ENCODE peak calls at places on chromosomes 4 and X, in six cellular contexts. W is esophagus squamous epithelium, O is heart left ventricle, M is ovary, R is PC-3, U is pancreas. K is an unnamed sample.

GRCh38 chrX:15150578-15150977 is 119.3 kb downstream of the ASB9 start:
- DNase-seq in R (no peak), U (no peak), W (no peak), M (no peak), O (no peak), K (no peak)

GRCh38 chr4:88027611-88028608 is 20.5 kb downstream of the PKD2 start:
- DNase-seq in R (peak; percentile 57), W (no peak), O (no peak), M (no peak), U (no peak), K (no peak)

GRCh38 chr4:7947927-7948326 is 8.3 kb upstream of the AFAP1 start:
- DNase-seq in O (no peak), W (no peak), U (no peak), M (no peak), R (no peak), K (peak; percentile 27)

GRCh38 chr4:9904976-9905587 is 116.2 kb downstream of the SLC2A9 start:
- DNase-seq in W (no peak), M (no peak), O (no peak), U (no peak), R (no peak), K (no peak)

GRCh38 chr4:11182586-11183357 is 245.9 kb downstream of the HS3ST1 start:
- DNase-seq in O (no peak), M (no peak), R (peak; percentile 57), U (no peak), W (no peak), K (no peak)

GRCh38 chr4:73631565-73632226 is 11.5 kb upstream of the RASSF6 start:
- DNase-seq in W (no peak), O (no peak), U (no peak), R (no peak), M (no peak), K (no peak)

GRCh38 chrX:11929476-11929875 is 171.4 kb downstream of the MSL3 start:
- DNase-seq in R (peak; percentile 63), M (no peak), W (no peak), O (no peak), U (no peak), K (no peak)

GRCh38 chrX:103431316-103431715 is 55.0 kb downstream of the BEX3 start:
- DNase-seq in R (peak; percentile 21), W (no peak), M (no peak), O (no peak), U (no peak), K (no peak)

GRCh38 chr4:22677780-22678179 is 15.0 kb upstream of the GBA3 start:
- DNase-seq in W (no peak), M (no peak), O (no peak), U (no peak), R (no peak), K (no peak)

GRCh38 chrX:94435799-94436198 is 761.8 kb downstream of the FAM133A start:
- DNase-seq in R (peak; percentile 45), W (no peak), M (no peak), O (no peak), U (no peak), K (no peak)

GRCh38 chrX:94424456-94424855 is 750.5 kb downstream of the FAM133A start:
- DNase-seq in M (no peak), W (no peak), R (no peak), U (no peak), O (no peak), K (no peak)

GRCh38 chrX:94430091-94430490 is 756.1 kb downstream of the FAM133A start:
- DNase-seq in W (no peak), R (no peak), M (no peak), O (no peak), U (no peak), K (no peak)
- H3K27ac ChIP-seq in W (no peak overlapping the region), R (no peak overlapping the region), M (no peak overlapping the region), O (no peak overlapping the region), U (no peak overlapping the region), K (no peak overlapping the region)

DNA sequence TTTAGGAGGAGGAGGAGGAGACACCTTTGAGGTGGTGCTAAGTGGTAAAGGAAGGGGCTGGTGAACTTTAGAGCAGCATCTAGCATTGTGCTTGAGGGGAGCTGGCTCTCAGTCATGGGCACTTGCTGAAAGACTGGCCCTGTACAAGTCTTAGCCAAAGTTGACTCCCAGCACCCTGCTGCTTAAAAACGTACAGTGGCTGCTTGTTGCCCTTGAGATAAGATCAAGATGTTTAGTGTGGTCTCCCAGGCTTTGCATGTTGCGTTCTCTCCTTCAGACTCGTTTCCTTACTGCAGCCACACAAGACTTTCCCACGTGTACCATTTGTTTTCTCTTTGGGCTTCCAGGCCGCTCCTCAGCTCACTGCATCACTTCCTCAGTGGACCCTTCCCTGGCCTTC is 1.8 kb downstream of the MED28 start:
- DNase-seq in O (no peak), M (no peak), R (no peak), W (no peak), U (no peak), K (no peak)
- H3K4me3 ChIP-seq in O (peak overlapping the region; percentile 100), M (no peak overlapping the region), R (peak overlapping the region; percentile 38), W (peak overlapping the region; percentile 76), U (no peak overlapping the region), K (peak overlapping the region; percentile 11)

GRCh38 chr4:26871611-26872010 is 11.0 kb downstream of the STIM2 start:
- DNase-seq in W (no peak), R (no peak), M (no peak), O (no peak), U (no peak), K (no peak)
- H3K4me1 ChIP-seq in W (peaks cover 3% of the 10 kb centered on the region), R (no peaks in the 10 kb centered on the region), M (peaks cover 8% of the 10 kb centered on the region), O (no peaks in the 10 kb centered on the region), U (peaks cover 10% of the 10 kb centered on the region), K (peaks cover 85% of the 10 kb centered on the region)

GRCh38 chr4:84681488-84682274 is 98.8 kb downstream of the CDS1 start:
- DNase-seq in U (no peak), W (no peak), R (peak; percentile 40), O (peak; percentile 27), M (no peak), K (no peak)
- H3K27ac ChIP-seq in U (no peak overlapping the region), W (no peak overlapping the region), R (no peak overlapping the region), O (no peak overlapping the region), M (no peak overlapping the region), K (no peak overlapping the region)